ENCODE peak calls at places on chromosomes 16 and 17, in six cellular contexts. U is K562, R is NT2/D1, I is GM12878, G is H1, V is HepG2. K is an unnamed sample. For H3K4me1, the result is how much of the 10 kb centered on the place peaks cover.

GRCh38 chr17:71251936-71252335 is 868.9 kb upstream of the SOX9 start:
- DNase-seq in U (no peak), R (no peak), I (no peak), G (no peak), V (no peak), K (no peak)

GRCh38 chr16:79767597-79768280 is 167.2 kb upstream of the MAF start:
- DNase-seq in U (no peak), R (no peak), I (no peak), G (no peak), V (peak), K (no peak)

GRCh38 chr16:66389256-66390175 is 23.0 kb downstream of the CDH5 start:
- DNase-seq in U (no peak), R (no peak), I (no peak), G (no peak), V (no peak), K (no peak)

GRCh38 chr17:76264425-76264754 is 758 bp upstream of the UBALD2 start:
- DNase-seq in U (no peak), R (no peak), I (no peak), G (no peak), V (no peak), K (no peak)

GRCh38 chr17:28745052-28745776 is 1.4 kb downstream of the TRAF4 start:
- DNase-seq in U (peak), R (no peak), I (no peak), G (no peak), V (peak), K (no peak)

GRCh38 chr17:46901291-46901690 is 21.7 kb upstream of the GOSR2 start:
- DNase-seq in U (no peak), R (no peak), I (no peak), G (no peak), V (no peak), K (no peak)

GRCh38 chr16:86625821-86626220 is 47.5 kb downstream of the FOXL1 start:
- DNase-seq in U (no peak), R (no peak), I (no peak), G (no peak), V (no peak), K (no peak)

GRCh38 chr16:20850981-20851380 is 44.7 kb downstream of the REXO5 start:
- DNase-seq in U (no peak), R (no peak), I (no peak), G (no peak), V (no peak), K (no peak)

GRCh38 chr17:82675476-82676245 is 22.8 kb downstream of the RAB40B start:
- DNase-seq in U (no peak), R (no peak), I (no peak), G (no peak), V (no peak), K (no peak)

GRCh38 chr17:75498726-75499213 is 16.6 kb downstream of the CASKIN2 start:
- DNase-seq in U (peak), R (no peak), I (no peak), G (no peak), V (no peak), K (no peak)

GRCh38 chr16:89155184-89155679 is 16.3 kb upstream of the CDH15 start:
- DNase-seq in U (no peak), R (no peak), I (no peak), G (no peak), V (no peak), K (no peak)

GRCh38 chr16:17404903-17405691 is 65.7 kb downstream of the XYLT1 start:
- DNase-seq in U (no peak), R (no peak), I (no peak), G (no peak), V (no peak), K (no peak)

GRCh38 chr17:521561-522325 is 169.1 kb upstream of the RPH3AL start:
- DNase-seq in U (no peak), R (no peak), I (no peak), G (no peak), V (no peak), K (no peak)

GRCh38 chr17:29565643-29566472 is 979 bp downstream of the ABHD15 start:
- DNase-seq in U (no peak), R (no peak), I (no peak), G (no peak), V (peak), K (peak)

GRCh38 chr17:11485336-11485735 is 112.9 kb upstream of the DNAH9 start:
- DNase-seq in U (no peak), R (no peak), I (no peak), G (no peak), V (no peak), K (no peak)

GRCh38 chr17:83109793-83110645 is 30.6 kb downstream of the METRNL start:
- DNase-seq in U (no peak), R (no peak), I (no peak), G (no peak), V (peak), K (peak)

GRCh38 chr17:49514374-49514738 is 19.3 kb downstream of the NGFR start:
- DNase-seq in U (peak), R (peak), I (no peak), G (no peak), V (peak), K (no peak)

GRCh38 chr17:4576729-4577322 is 7.5 kb upstream of the SMTNL2 start:
- DNase-seq in U (no peak), R (peak), I (no peak), G (no peak), V (peak), K (no peak)

GRCh38 chr17:47776330-47777197 is 43.5 kb downstream of the TBX21 start:
- DNase-seq in U (peak), R (no peak), I (no peak), G (no peak), V (peak), K (peak)

GRCh38 chr16:84922351-84923135 is 88.8 kb downstream of the ZDHHC7 start:
- DNase-seq in U (no peak), R (no peak), I (no peak), G (no peak), V (peak), K (no peak)

GRCh38 chr17:56169621-56170020 is 16.3 kb downstream of the ANKFN1 start:
- DNase-seq in U (no peak), R (no peak), I (no peak), G (no peak), V (no peak), K (no peak)
- TF ChIP-seq ZNF274 in U (no peak), R (no peak), I (no peak), G (no peak), V (no peak), K (no peak)

GRCh38 chr16:81279375-81279774 is 35.4 kb upstream of the GAN start:
- DNase-seq in U (no peak), R (no peak), I (no peak), G (no peak), V (no peak), K (no peak)
- H3K4me1 ChIP-seq in U (under half), R (under half), I (under half), G (under half), V (under half), K (under half)

DNA sequence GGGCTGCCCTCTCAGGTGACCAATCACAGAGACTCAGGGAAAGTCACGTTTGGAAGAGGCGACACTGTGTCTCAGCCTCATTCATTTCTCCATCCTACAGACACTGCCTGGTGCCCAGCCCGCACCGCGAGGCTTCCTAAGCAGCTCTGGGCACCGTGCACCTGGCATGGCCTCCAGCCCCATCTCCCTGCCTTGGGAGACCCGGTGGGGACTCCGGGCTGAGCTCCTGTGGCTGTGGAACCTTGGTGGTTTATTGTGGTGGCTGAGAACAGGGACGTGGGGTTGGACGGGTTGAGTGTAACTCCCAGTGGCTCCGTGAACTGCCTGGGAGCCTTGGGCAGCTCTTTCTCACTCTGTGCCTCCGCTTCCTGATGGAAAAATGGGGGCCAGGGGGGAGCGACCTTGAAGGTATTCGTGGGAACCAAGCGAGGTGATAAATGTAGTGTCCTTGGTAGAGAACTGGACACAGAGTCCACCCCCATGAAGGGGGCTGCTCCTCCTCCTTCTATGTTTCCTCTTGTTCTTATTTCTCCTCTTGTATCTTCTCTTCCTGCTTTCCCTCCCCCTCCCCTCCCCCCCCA is 215.4 kb downstream of the SEC14L1 start:
- DNase-seq in U (peak), R (no peak), I (no peak), G (no peak), V (no peak), K (peak)
- TF ChIP-seq ZNF274 in U (no peak), R (no peak), I (no peak), G (no peak), V (no peak), K (no peak)

GRCh38 chr17:38871992-38872605 is 2.2 kb downstream of the LASP1 start:
- DNase-seq in U (no peak), R (no peak), I (no peak), G (no peak), V (no peak), K (no peak)

GRCh38 chr17:38871247-38871991 is 1.6 kb downstream of the LASP1 start:
- DNase-seq in U (peak), R (no peak), I (peak), G (no peak), V (peak), K (no peak)

GRCh38 chr17:38869647-38870258 is at the start of gene LASP1:
- DNase-seq in U (peak), R (no peak), I (peak), G (peak), V (peak), K (no peak)

GRCh38 chr17:38868968-38869646 is 751 bp upstream of the LASP1 start:
- DNase-seq in U (peak), R (no peak), I (peak), G (peak), V (peak), K (peak)

DNA sequence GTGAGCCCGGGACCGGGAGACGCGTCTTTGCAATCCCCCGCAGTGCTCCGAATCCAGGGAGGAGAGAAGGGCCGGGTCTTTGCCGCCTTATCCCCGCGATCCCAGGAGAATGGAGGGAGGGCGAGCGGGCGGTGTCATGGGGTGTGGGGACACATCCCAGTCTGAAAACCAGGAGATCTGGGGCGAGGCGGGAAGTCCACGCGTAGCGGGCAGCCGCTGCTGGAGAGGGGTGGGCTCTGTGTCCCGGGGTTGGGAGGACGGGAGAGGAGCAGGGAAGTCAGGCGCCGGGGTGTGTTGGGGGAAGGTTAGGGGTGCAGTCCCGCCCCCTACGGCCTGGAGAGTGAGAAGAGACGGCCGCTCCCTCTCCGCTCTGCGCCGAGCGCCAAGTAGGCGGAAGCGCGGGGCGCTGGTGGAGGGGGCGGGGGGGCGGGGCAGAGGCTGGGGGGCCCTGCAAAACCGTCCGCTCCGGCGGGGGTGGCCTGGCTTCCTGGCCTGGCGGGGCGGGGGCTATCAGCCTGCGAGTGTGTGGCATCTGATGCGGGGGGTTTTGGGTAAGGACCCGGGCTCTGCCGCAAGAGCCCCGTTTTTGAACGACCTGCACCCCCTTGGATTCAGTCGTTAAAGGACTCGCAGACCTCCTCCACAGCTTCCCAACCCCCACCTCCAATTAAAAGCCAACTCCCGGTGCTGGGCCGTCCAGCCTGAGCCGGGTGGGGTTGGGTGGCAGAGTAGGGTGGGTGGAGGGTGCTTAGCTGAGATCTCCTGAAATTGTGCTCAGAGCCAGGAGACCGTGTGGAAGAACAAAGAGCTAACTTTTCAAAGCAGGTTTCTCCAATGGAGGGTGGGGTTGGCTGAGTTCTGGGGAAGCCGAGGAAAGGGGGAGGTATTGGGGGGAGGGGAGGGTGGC is 654 bp downstream of the LASP1 start:
- DNase-seq in U (peak), R (no peak), I (no peak), G (no peak), V (peak), K (no peak)
- H3K4me1 ChIP-seq in U (under half), R (under half), I (under half), G (under half), V (half or more), K (half or more)

GRCh38 chr16:49780436-49780835 is 75.5 kb downstream of the ZNF423 start:
- DNase-seq in U (no peak), R (no peak), I (no peak), G (no peak), V (no peak), K (no peak)

GRCh38 chr16:49785970-49786369 is 69.9 kb downstream of the ZNF423 start:
- DNase-seq in U (no peak), R (no peak), I (no peak), G (no peak), V (no peak), K (no peak)

GRCh38 chr16:49779979-49780378 is 75.9 kb downstream of the ZNF423 start:
- DNase-seq in U (no peak), R (no peak), I (no peak), G (no peak), V (no peak), K (no peak)

GRCh38 chr16:49781401-49781800 is 74.5 kb downstream of the ZNF423 start:
- DNase-seq in U (no peak), R (no peak), I (no peak), G (no peak), V (no peak), K (no peak)

GRCh38 chr16:49782405-49782804 is 73.5 kb downstream of the ZNF423 start:
- DNase-seq in U (no peak), R (no peak), I (no peak), G (no peak), V (no peak), K (no peak)
- TF ChIP-seq ZNF274 in U (no peak), R (no peak), I (no peak), G (no peak), V (no peak), K (no peak)